ENCODE peak calls at places on chromosomes 2 and 18, in four cellular contexts. H, K, N and D are unnamed samples.

GRCh38 chr2:128644156-128644555 is 325.5 kb upstream of the HS6ST1 start:
- DNase-seq in N (no peak), K (no peak), H (no peak), D (no peak)

GRCh38 chr18:832085-832681 is 20.1 kb upstream of the YES1 start:
- DNase-seq in H (peak), K (no peak), N (peak), D (no peak)

GRCh38 chr2:235402444-235402843 is 91.4 kb upstream of the AGAP1 start:
- DNase-seq in N (no peak), H (no peak), K (no peak), D (no peak)

GRCh38 chr2:168494190-168494711 is 38.2 kb downstream of the CERS6 start:
- DNase-seq in K (no peak), H (peak), N (peak), D (no peak)

GRCh38 chr2:206939340-206939739 is at the start of gene CPO:
- DNase-seq in H (no peak), K (no peak), N (no peak), D (no peak)

GRCh38 chr2:105781274-105781673 is 36.6 kb downstream of the NCK2 start:
- DNase-seq in K (no peak), N (no peak), H (no peak), D (no peak)

GRCh38 chr2:43754180-43754579 is 19.7 kb upstream of the DYNC2LI1 start:
- DNase-seq in K (no peak), N (no peak), H (no peak), D (no peak)

GRCh38 chr2:55137024-55137958 is 87.0 kb upstream of the RTN4 start:
- DNase-seq in N (no peak), K (no peak), H (no peak), D (no peak)

GRCh38 chr2:33372940-33373553 is 103.4 kb upstream of the RASGRP3 start:
- DNase-seq in N (peak), H (peak), K (peak), D (peak)

GRCh38 chr18:63844254-63844653 is 43.3 kb upstream of the SERPINB2 start:
- DNase-seq in K (no peak), N (no peak), H (no peak), D (peak)

GRCh38 chr18:48065601-48065995 is 135.1 kb upstream of the SMAD2 start:
- DNase-seq in K (no peak), H (no peak), N (no peak), D (no peak)

GRCh38 chr2:236718207-236718992 is 148.8 kb downstream of the ACKR3 start:
- DNase-seq in H (no peak), N (no peak), K (no peak), D (no peak)

GRCh38 chr18:32435631-32436500 is 34.8 kb downstream of the GAREM1 start:
- DNase-seq in N (no peak), H (no peak), K (no peak), D (no peak)

GRCh38 chr2:238642973-238643372 is 204.9 kb upstream of the TWIST2 start:
- DNase-seq in N (no peak), H (no peak), K (no peak), D (no peak)

GRCh38 chr2:141911485-141912066 is 219.2 kb downstream of the LRP1B start:
- DNase-seq in K (no peak), N (peak), H (no peak), D (peak)

GRCh38 chr18:5152335-5153020 is 44.6 kb downstream of the AKAIN1 start:
- DNase-seq in H (no peak), K (no peak), N (no peak), D (no peak)

GRCh38 chr2:239363946-239364637 is 36.7 kb downstream of the HDAC4 start:
- DNase-seq in K (no peak), N (no peak), H (no peak), D (no peak)

GRCh38 chr2:61055557-61055956 is 10.1 kb upstream of the SANBR start:
- DNase-seq in H (no peak), N (no peak), K (no peak), D (no peak)

GRCh38 chr2:241770185-241770935 is 6.3 kb upstream of the GAL3ST2 start:
- DNase-seq in N (peak), K (no peak), H (no peak), D (no peak)

GRCh38 chr2:8307779-8308178 is 374.1 kb upstream of the ID2 start:
- DNase-seq in N (no peak), K (no peak), H (no peak), D (no peak)

GRCh38 chr2:133566967-133567645 is 1.2 kb downstream of the NCKAP5 start:
- DNase-seq in N (no peak), K (no peak), H (no peak), D (peak)

GRCh38 chr2:119545076-119545475 is 827 bp downstream of the CFAP221 start:
- DNase-seq in N (no peak), H (no peak), K (no peak), D (no peak)

GRCh38 chr18:48649231-48649630 is 110.4 kb downstream of the CTIF start:
- DNase-seq in K (no peak), H (no peak), N (peak), D (no peak)

GRCh38 chr2:208584387-208584965 is 177.9 kb downstream of the PTH2R start:
- DNase-seq in N (no peak), K (no peak), H (no peak), D (no peak)

GRCh38 chr18:8478166-8478967 is 130.9 kb upstream of the RAB12 start:
- DNase-seq in N (peak), H (peak), K (no peak), D (peak)

GRCh38 chr2:105396254-105397024 is 2.4 kb downstream of the FHL2 start:
- DNase-seq in N (peak), K (no peak), H (peak), D (peak)

GRCh38 chr2:24438106-24438505 is 52.9 kb upstream of the NCOA1 start:
- DNase-seq in K (no peak), H (no peak), N (no peak), D (no peak)

GRCh38 chr18:21669736-21670135 is 34.8 kb downstream of the ABHD3 start:
- DNase-seq in N (no peak), K (no peak), H (no peak), D (peak)

GRCh38 chr2:197425550-197425949 is 9.3 kb downstream of the SF3B1 start:
- DNase-seq in N (no peak), H (no peak), K (no peak), D (no peak)

GRCh38 chr2:108538000-108538625 is 3.8 kb downstream of the LIMS1 start:
- DNase-seq in K (no peak), N (no peak), H (no peak), D (no peak)

GRCh38 chr2:76763276-76763675 is 758.9 kb downstream of the LRRTM4 start:
- DNase-seq in K (no peak), N (no peak), H (no peak), D (no peak)

GRCh38 chr2:86302320-86302719 is 35.1 kb downstream of the REEP1 start:
- DNase-seq in H (no peak), K (no peak), N (no peak), D (no peak)

GRCh38 chr18:49008156-49008555 is 57.4 kb upstream of the SMAD7 start:
- DNase-seq in K (no peak), H (no peak), N (no peak), D (no peak)

GRCh38 chr2:233835230-233836186 is 18.8 kb downstream of the HJURP start:
- DNase-seq in N (no peak), H (no peak), K (no peak), D (no peak)

GRCh38 chr18:9643549-9643948 is 29.2 kb upstream of the PPP4R1 start:
- DNase-seq in K (no peak), N (peak), H (no peak), D (peak)
- TF ChIP-seq MYC in K (no peak), N (no peak), H (no peak), D (no peak)

DNA sequence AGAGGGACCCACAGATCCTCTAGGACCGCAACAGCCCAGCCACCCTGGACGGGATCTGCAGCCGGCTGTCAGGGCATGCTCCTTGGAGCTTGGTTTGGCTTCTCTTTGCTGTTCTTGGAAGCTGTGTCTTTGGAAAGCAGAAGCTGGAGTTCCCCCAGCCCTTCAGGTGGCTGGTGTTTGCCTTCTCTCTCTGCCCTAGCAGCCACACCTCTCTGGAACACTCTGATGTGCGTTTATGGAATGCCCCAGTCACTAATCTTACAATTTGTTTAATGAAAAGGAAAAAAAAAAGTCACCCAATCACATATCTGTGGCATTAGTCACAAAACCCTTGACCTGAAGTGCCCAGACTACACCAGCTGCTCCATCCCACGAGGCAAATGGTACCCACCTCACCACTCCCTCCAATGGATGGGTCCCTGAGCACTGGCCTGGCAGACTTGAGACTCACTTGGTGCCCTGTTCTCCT is 70.3 kb upstream of the DAPL1 start:
- DNase-seq in H (no peak), N (no peak), K (no peak), D (no peak)
- TF ChIP-seq EZH2 in H (no peak), N (no peak), K (no peak), D (no peak)

GRCh38 chr2:218265626-218266025 is 4.3 kb downstream of the AAMP start:
- DNase-seq in H (no peak), N (no peak), K (no peak), D (no peak)

GRCh38 chr2:218266316-218266979 is 3.5 kb downstream of the AAMP start:
- DNase-seq in K (no peak), N (no peak), H (no peak), D (no peak)

GRCh38 chr2:218262631-218263586 is 2.1 kb downstream of the GPBAR1 start:
- DNase-seq in K (no peak), H (no peak), N (no peak), D (no peak)

GRCh38 chr2:218263817-218264611 is 3.2 kb downstream of the GPBAR1 start:
- DNase-seq in K (no peak), N (no peak), H (no peak), D (no peak)

DNA sequence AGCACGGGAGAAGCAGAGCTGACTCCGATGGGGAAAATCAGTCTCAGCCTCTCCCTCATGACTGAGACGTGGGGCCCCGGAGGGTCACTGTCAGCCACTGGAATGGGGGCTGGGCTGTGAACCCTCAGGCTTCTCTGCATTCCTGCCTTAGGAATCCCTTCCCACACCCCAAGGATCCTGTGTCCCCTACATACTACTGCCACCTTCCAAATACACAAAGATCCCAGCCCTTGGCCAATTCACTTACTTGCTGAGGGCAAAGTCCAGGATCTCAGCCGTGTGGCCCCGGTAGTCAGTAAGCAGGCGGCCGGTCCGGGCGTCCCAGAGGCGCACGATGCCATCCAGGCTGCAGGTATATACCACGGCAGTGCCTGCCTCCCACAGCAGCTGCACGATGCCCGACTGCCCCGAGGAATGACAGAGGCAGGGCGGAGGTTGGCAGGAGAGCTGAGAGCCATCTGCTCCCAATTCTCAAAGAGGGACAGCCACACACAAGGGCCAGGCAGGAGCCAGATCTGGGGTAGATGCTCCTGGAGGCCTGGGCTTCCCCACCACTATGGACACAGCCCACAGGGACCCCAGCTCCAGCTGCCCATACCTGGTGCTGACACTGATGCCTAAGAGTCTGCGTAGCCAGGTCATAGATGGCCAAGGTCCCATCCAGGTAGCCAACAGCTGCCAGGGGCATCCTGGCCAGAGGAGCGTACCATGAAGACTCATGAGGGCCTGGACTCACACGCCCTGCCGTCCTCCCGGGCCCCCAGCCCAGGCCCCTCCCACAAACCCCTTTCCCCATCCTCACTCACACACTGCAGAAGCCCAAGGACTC is 4.2 kb downstream of the GPBAR1 start:
- DNase-seq in N (peak), H (no peak), K (no peak), D (no peak)
- TF ChIP-seq MYC in N (peak), H (no peak), K (no peak), D (no peak)

DNA sequence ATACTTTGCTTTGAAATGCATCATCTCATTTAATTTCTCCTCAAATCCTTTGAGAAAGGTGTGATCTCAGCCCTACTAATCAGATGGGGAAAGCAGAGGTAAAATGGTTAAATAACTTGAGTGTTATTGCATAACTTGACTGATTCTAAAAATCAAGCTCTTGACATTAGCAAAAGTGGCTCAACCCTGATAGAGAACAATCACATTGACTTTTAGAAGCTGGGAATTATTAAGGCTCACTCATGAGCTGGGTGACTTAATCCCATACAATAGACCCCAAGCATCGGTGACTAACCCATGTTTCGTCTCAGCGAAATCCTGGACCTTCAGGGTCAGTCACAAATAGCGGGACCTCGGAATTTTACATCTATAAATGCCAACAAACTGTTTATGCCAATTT is 378.9 kb downstream of the NBAS start:
- DNase-seq in K (no peak), N (no peak), H (no peak), D (no peak)
- TF ChIP-seq EZH2 in K (no peak), N (no peak), H (no peak), D (no peak)